ENCODE peak calls at places on chromosomes 1 and 21, in four cellular contexts. U, I, N and T are unnamed samples.

GRCh38 chr1:110620686-110621085 is 14.5 kb upstream of the KCNA2 start:
- DNase-seq in N (peak; percentile 3), I (no peak), U (no peak), T (no peak)

GRCh38 chr1:153202006-153202405 is 1.2 kb upstream of the LELP1 start:
- DNase-seq in U (no peak), I (no peak), N (no peak), T (no peak)

GRCh38 chr1:11211925-11212587 is 22.9 kb downstream of the ANGPTL7 start:
- DNase-seq in U (no peak), N (no peak), I (no peak), T (no peak)

GRCh38 chr21:41812679-41813078 is 45.8 kb upstream of the RIPK4 start:
- DNase-seq in U (no peak), I (no peak), N (no peak), T (no peak)

GRCh38 chr1:51131185-51131584 is 29.2 kb downstream of the C1orf185 start:
- DNase-seq in I (no peak), N (no peak), U (no peak), T (peak; percentile 22)

GRCh38 chr1:33985656-33986055 is 121.8 kb downstream of the HMGB4 start:
- DNase-seq in I (no peak), U (no peak), N (no peak), T (no peak)

GRCh38 chr1:116002781-116003455 is 26.6 kb downstream of the SLC22A15 start:
- DNase-seq in U (no peak), N (no peak), I (no peak), T (no peak)

GRCh38 chr1:180178511-180179161 is 24.0 kb downstream of the QSOX1 start:
- DNase-seq in I (peak; percentile 84), U (peak; percentile 65), N (peak; percentile 86), T (peak; percentile 83)

GRCh38 chr1:183239793-183240625 is 53.9 kb downstream of the LAMC2 start:
- DNase-seq in U (no peak), I (no peak), N (no peak), T (no peak)

GRCh38 chr1:99662581-99663208 is 16.8 kb downstream of the PALMD start:
- DNase-seq in U (peak; percentile 21), N (no peak), I (no peak), T (no peak)

GRCh38 chr1:151373196-151373595 is 691 bp upstream of the SELENBP1 start:
- DNase-seq in U (no peak), I (no peak), N (no peak), T (no peak)

GRCh38 chr1:30342535-30343141 is 380.7 kb downstream of the MATN1 start:
- DNase-seq in U (no peak), I (no peak), N (no peak), T (no peak)

GRCh38 chr1:227798078-227798802 is 17.2 kb upstream of the PRSS38 start:
- DNase-seq in I (no peak), N (no peak), U (no peak), T (no peak)

GRCh38 chr1:59640851-59641250 is 173.9 kb upstream of the HOOK1 start:
- DNase-seq in U (no peak), N (no peak), I (no peak), T (no peak)

GRCh38 chr1:54347955-54348699 is 58.1 kb downstream of the SSBP3 start:
- DNase-seq in I (no peak), U (no peak), N (no peak), T (no peak)

GRCh38 chr1:91601554-91602322 is 101.1 kb downstream of the CDC7 start:
- DNase-seq in N (no peak), U (no peak), I (no peak), T (no peak)

GRCh38 chr1:54345116-54345515 is 61.1 kb downstream of the SSBP3 start:
- DNase-seq in N (no peak), U (no peak), I (no peak), T (no peak)

GRCh38 chr21:45067462-45068285 is 6.7 kb upstream of the ADARB1 start:
- DNase-seq in N (no peak), U (no peak), I (no peak), T (no peak)

GRCh38 chr1:200628223-200628868 is 7.8 kb upstream of the KIF14 start:
- DNase-seq in U (no peak), I (no peak), N (peak; percentile 66), T (peak; percentile 75)

GRCh38 chr1:7378346-7379130 is 392.6 kb upstream of the VAMP3 start:
- DNase-seq in I (no peak), U (no peak), N (no peak), T (no peak)

GRCh38 chr21:35400233-35400939 is 351.3 kb upstream of the RUNX1 start:
- DNase-seq in N (peak; percentile 69), I (no peak), U (peak; percentile 90), T (peak; percentile 65)

GRCh38 chr1:201396859-201397464 is 2.2 kb downstream of the LAD1 start:
- DNase-seq in N (no peak), I (no peak), U (peak; percentile 100), T (no peak)

GRCh38 chr1:226662704-226663326 is 76.3 kb downstream of the ITPKB start:
- DNase-seq in U (peak; percentile 90), N (peak; percentile 90), I (no peak), T (peak; percentile 88)

GRCh38 chr1:47765236-47765635 is 231.9 kb downstream of the TRABD2B start:
- DNase-seq in I (no peak), N (no peak), U (no peak), T (no peak)

GRCh38 chr1:180680558-180681144 is 48.8 kb downstream of the XPR1 start:
- DNase-seq in U (peak; percentile 69), I (no peak), N (no peak), T (no peak)

GRCh38 chr1:36150296-36151132 is 1.2 kb upstream of the TRAPPC3 start:
- DNase-seq in N (peak; percentile 84), U (peak; percentile 95), I (peak; percentile 63), T (peak; percentile 84)

GRCh38 chr1:87642581-87643129 is 314.0 kb downstream of the LMO4 start:
- DNase-seq in N (no peak), I (no peak), U (peak; percentile 9), T (no peak)

GRCh38 chr1:26994020-26994745 is 691 bp downstream of the TRNP1 start:
- DNase-seq in I (no peak), U (no peak), N (peak; percentile 73), T (no peak)

GRCh38 chr1:26996024-26996423 is 2.5 kb downstream of the TRNP1 start:
- DNase-seq in I (no peak), U (peak; percentile 71), N (no peak), T (no peak)

GRCh38 chr1:26993237-26994019 is at the start of gene TRNP1:
- DNase-seq in N (peak; percentile 98), U (peak; percentile 89), I (peak; percentile 73), T (peak; percentile 94)

GRCh38 chr1:26994772-26995625 is 1.5 kb downstream of the TRNP1 start:
- DNase-seq in U (peak; percentile 56), N (no peak), I (no peak), T (no peak)

GRCh38 chr1:26991310-26992116 is 2.0 kb upstream of the TRNP1 start:
- DNase-seq in I (no peak), N (peak; percentile 61), U (peak; percentile 90), T (peak; percentile 56)
- TF ChIP-seq CTCF in I (no peak), N (no peak), U (peak; percentile 25), T (peak; percentile 18)

GRCh38 chr1:93751391-93752250 is 70.0 kb upstream of the BCAR3 start:
- DNase-seq in I (no peak), N (no peak), U (no peak), T (no peak)

GRCh38 chr1:93749487-93749886 is 67.8 kb upstream of the BCAR3 start:
- DNase-seq in I (no peak), U (peak; percentile 43), N (no peak), T (no peak)

GRCh38 chr1:93750946-93751345 is 69.3 kb upstream of the BCAR3 start:
- DNase-seq in U (no peak), I (no peak), N (peak; percentile 39), T (peak; percentile 24)

GRCh38 chr1:93746423-93746822 is 64.8 kb upstream of the BCAR3 start:
- DNase-seq in N (no peak), U (no peak), I (no peak), T (no peak)

GRCh38 chr1:93749894-93750301 is 68.3 kb upstream of the BCAR3 start:
- DNase-seq in U (peak; percentile 66), N (peak; percentile 63), I (no peak), T (peak; percentile 46)
- TF ChIP-seq CTCF in U (peak; percentile 59), N (peak; percentile 49), I (peak; percentile 12), T (no peak)

DNA sequence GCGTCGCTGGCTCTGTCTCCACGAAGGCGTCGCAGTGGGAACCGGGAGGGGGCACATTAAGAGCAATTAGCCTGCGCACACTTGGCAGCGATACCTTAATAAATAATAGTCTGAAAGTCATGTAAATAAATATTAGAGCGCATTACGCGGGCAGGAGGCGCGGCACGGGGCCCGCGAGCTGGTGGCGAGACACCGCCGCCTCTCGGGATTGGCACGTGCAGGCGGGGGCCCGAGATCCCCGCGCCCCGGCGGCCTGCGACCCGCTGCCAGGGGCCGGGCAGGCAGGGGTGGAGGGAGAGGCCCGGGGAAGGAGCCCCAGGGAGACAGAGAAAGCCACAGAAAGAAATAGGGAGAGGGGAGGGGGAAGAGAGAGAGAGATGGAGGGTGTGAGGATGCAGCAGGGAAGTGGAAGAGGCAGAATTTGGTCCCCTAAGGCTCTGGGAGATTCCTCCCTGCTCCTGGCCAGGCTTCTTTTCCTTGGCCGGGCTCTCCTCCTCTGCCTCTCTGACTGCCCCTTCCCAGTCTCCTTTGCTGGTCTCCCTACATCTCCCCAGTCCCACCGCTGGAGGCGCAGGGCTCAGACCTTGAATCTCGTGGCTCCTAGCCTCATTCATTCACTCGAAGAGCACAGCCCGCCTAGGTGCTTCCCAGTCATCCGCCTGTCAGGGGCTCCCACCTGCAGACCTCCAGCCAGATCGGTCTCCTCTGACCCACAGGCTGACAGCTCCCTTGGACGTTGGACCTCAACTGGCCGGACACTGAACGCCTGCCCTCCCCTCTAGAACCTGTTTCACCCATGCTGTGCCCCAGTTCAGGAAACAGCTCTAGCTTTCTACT is 76.3 kb downstream of the VWA5B1 start:
- DNase-seq in N (peak; percentile 60), U (peak; percentile 78), I (peak; percentile 46), T (peak; percentile 53)
- TF ChIP-seq CTCF in N (peak; percentile 33), U (peak; percentile 73), I (peak; percentile 68), T (no peak)

DNA sequence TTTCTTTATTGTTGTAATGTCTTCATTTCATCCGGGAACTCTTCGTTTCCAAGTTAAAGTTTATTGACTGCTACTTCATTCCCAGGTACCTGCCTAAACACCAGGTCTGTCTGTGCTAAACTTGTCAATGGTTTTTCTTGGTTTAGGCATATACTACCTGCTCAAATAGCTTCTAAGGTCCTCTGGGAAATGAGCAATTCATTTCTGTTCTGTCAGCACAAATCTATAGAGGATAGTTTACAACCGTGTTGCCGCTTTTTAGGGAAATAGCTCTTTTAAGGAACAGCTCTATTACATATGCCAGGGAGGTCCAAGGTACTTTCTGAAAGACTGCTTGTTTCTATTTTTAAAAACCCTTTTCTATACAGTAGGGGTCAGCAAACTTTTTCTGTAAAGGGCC is 222.8 kb upstream of the PTBP2 start:
- DNase-seq in N (no peak), U (no peak), I (no peak), T (no peak)
- TF ChIP-seq CTCF in N (no peak), U (no peak), I (no peak), T (no peak)

GRCh38 chr1:179105393-179105792 is 23.5 kb downstream of the TOR3A start:
- DNase-seq in U (peak; percentile 63), N (no peak), I (no peak), T (no peak)
- TF ChIP-seq CTCF in U (peak; percentile 60), N (peak; percentile 24), I (peak; percentile 67), T (no peak)

GRCh38 chr1:21814241-21814918 is 2.3 kb downstream of the LDLRAD2 start:
- DNase-seq in U (no peak), N (peak; percentile 78), I (peak; percentile 60), T (peak; percentile 84)
- TF ChIP-seq CTCF in U (peak; percentile 19), N (peak; percentile 62), I (peak; percentile 79), T (peak; percentile 54)

GRCh38 chr1:2528611-2528965 is 1.5 kb downstream of the HES5 start:
- DNase-seq in U (no peak), I (no peak), N (no peak), T (no peak)
- TF ChIP-seq CTCF in U (no peak), I (no peak), N (no peak), T (no peak)